ENCODE peak calls at places on chromosome 13, in five cellular contexts. One of them, this sample, is unnamed. For H3K27me3 and H3K4me1, the result is how much of the 10 kb centered on the place peaks cover.

GRCh38 chr13:30667014-30667413 is 49.3 kb downstream of the USPL1 start:
- DNase-seq in ovary: no peak
- DNase-seq in left ventricle myocardium inferior: no peak
- DNase-seq in Peyer's patch: no peak
- DNase-seq in cardiac muscle cell: no peak
- DNase-seq in this sample: no peak

GRCh38 chr13:87999791-88000190 is 328.6 kb downstream of the SLITRK5 start:
- DNase-seq in ovary: no peak
- DNase-seq in Peyer's patch: no peak
- DNase-seq in cardiac muscle cell: no peak
- DNase-seq in left ventricle myocardium inferior: no peak
- DNase-seq in this sample: no peak

GRCh38 chr13:57123660-57124059 is 17.1 kb upstream of the PRR20A start:
- DNase-seq in Peyer's patch: no peak
- DNase-seq in ovary: peak
- DNase-seq in left ventricle myocardium inferior: peak
- DNase-seq in cardiac muscle cell: peak
- DNase-seq in this sample: no peak

GRCh38 chr13:75541287-75541686 is 3.6 kb upstream of the COMMD6 start:
- DNase-seq in Peyer's patch: no peak
- DNase-seq in left ventricle myocardium inferior: no peak
- DNase-seq in cardiac muscle cell: no peak
- DNase-seq in ovary: no peak
- DNase-seq in this sample: no peak

GRCh38 chr13:35963982-35964665 is 167.1 kb downstream of the DCLK1 start:
- DNase-seq in left ventricle myocardium inferior: no peak
- DNase-seq in cardiac muscle cell: no peak
- DNase-seq in Peyer's patch: no peak
- DNase-seq in ovary: no peak
- DNase-seq in this sample: no peak

GRCh38 chr13:29905845-29906244 is 55.4 kb upstream of the UBL3 start:
- DNase-seq in cardiac muscle cell: peak
- DNase-seq in Peyer's patch: no peak
- DNase-seq in ovary: no peak
- DNase-seq in left ventricle myocardium inferior: no peak
- DNase-seq in this sample: peak

GRCh38 chr13:80083516-80084085 is 257.3 kb downstream of the SPRY2 start:
- DNase-seq in left ventricle myocardium inferior: no peak
- DNase-seq in cardiac muscle cell: peak
- DNase-seq in Peyer's patch: no peak
- DNase-seq in ovary: no peak
- DNase-seq in this sample: no peak

GRCh38 chr13:27461940-27462584 is 11.7 kb upstream of the MTIF3 start:
- DNase-seq in Peyer's patch: no peak
- DNase-seq in left ventricle myocardium inferior: peak
- DNase-seq in ovary: no peak
- DNase-seq in cardiac muscle cell: no peak
- DNase-seq in this sample: no peak

GRCh38 chr13:36207672-36208071 is 6.7 kb downstream of the SOHLH2 start:
- DNase-seq in ovary: no peak
- DNase-seq in left ventricle myocardium inferior: no peak
- DNase-seq in cardiac muscle cell: peak
- DNase-seq in Peyer's patch: no peak
- DNase-seq in this sample: no peak

GRCh38 chr13:69595181-69595580 is 512.4 kb upstream of the ATXN8OS start:
- DNase-seq in Peyer's patch: no peak
- DNase-seq in ovary: no peak
- DNase-seq in cardiac muscle cell: no peak
- DNase-seq in left ventricle myocardium inferior: no peak
- DNase-seq in this sample: no peak

GRCh38 chr13:48429886-48430285 is 17.0 kb upstream of the LPAR6 start:
- DNase-seq in cardiac muscle cell: no peak
- DNase-seq in left ventricle myocardium inferior: no peak
- DNase-seq in Peyer's patch: no peak
- DNase-seq in ovary: no peak
- DNase-seq in this sample: no peak

GRCh38 chr13:112619730-112620639 is 32.0 kb upstream of the TUBGCP3 start:
- DNase-seq in ovary: no peak
- DNase-seq in Peyer's patch: no peak
- DNase-seq in left ventricle myocardium inferior: peak
- DNase-seq in cardiac muscle cell: peak
- DNase-seq in this sample: peak

GRCh38 chr13:87814444-87814843 is 143.3 kb downstream of the SLITRK5 start:
- DNase-seq in left ventricle myocardium inferior: no peak
- DNase-seq in Peyer's patch: no peak
- DNase-seq in ovary: no peak
- DNase-seq in cardiac muscle cell: no peak
- DNase-seq in this sample: no peak

GRCh38 chr13:79780240-79780639 is 299.3 kb downstream of the NDFIP2 start:
- DNase-seq in Peyer's patch: no peak
- DNase-seq in ovary: no peak
- DNase-seq in cardiac muscle cell: no peak
- DNase-seq in left ventricle myocardium inferior: no peak
- DNase-seq in this sample: no peak

GRCh38 chr13:40776681-40777165 is 5.7 kb upstream of the MRPS31 start:
- DNase-seq in Peyer's patch: peak
- DNase-seq in left ventricle myocardium inferior: no peak
- DNase-seq in cardiac muscle cell: peak
- DNase-seq in ovary: no peak
- DNase-seq in this sample: no peak

GRCh38 chr13:80340643-80341097 is 256 bp downstream of the SPRY2 start:
- DNase-seq in left ventricle myocardium inferior: no peak
- DNase-seq in cardiac muscle cell: peak
- DNase-seq in ovary: no peak
- DNase-seq in Peyer's patch: no peak
- DNase-seq in this sample: no peak

GRCh38 chr13:40109324-40109958 is 454.0 kb downstream of the COG6 start:
- DNase-seq in Peyer's patch: no peak
- DNase-seq in ovary: no peak
- DNase-seq in cardiac muscle cell: peak
- DNase-seq in left ventricle myocardium inferior: no peak
- DNase-seq in this sample: no peak

GRCh38 chr13:88068975-88069374 is 397.8 kb downstream of the SLITRK5 start:
- DNase-seq in cardiac muscle cell: no peak
- DNase-seq in Peyer's patch: no peak
- DNase-seq in left ventricle myocardium inferior: no peak
- DNase-seq in ovary: no peak
- DNase-seq in this sample: peak

GRCh38 chr13:19153782-19154450 is 27.7 kb downstream of the TUBA3C start:
- DNase-seq in Peyer's patch: no peak
- DNase-seq in ovary: no peak
- DNase-seq in cardiac muscle cell: no peak
- DNase-seq in left ventricle myocardium inferior: no peak
- DNase-seq in this sample: no peak

GRCh38 chr13:40146063-40146462 is 490.6 kb downstream of the COG6 start:
- DNase-seq in left ventricle myocardium inferior: no peak
- DNase-seq in ovary: no peak
- DNase-seq in Peyer's patch: no peak
- DNase-seq in cardiac muscle cell: no peak
- DNase-seq in this sample: no peak

GRCh38 chr13:42740753-42741152 is 40.6 kb upstream of the FAM216B start:
- DNase-seq in cardiac muscle cell: peak
- DNase-seq in Peyer's patch: no peak
- DNase-seq in ovary: no peak
- DNase-seq in left ventricle myocardium inferior: peak
- DNase-seq in this sample: no peak

GRCh38 chr13:20127563-20128458 is 33.0 kb downstream of the GJA3 start:
- DNase-seq in left ventricle myocardium inferior: peak
- DNase-seq in cardiac muscle cell: peak
- DNase-seq in Peyer's patch: peak
- DNase-seq in ovary: peak
- DNase-seq in this sample: peak

GRCh38 chr13:39602614-39603366 is at the start of gene LHFPL6:
- DNase-seq in cardiac muscle cell: peak
- DNase-seq in ovary: peak
- DNase-seq in left ventricle myocardium inferior: peak
- DNase-seq in Peyer's patch: peak
- DNase-seq in this sample: peak

DNA sequence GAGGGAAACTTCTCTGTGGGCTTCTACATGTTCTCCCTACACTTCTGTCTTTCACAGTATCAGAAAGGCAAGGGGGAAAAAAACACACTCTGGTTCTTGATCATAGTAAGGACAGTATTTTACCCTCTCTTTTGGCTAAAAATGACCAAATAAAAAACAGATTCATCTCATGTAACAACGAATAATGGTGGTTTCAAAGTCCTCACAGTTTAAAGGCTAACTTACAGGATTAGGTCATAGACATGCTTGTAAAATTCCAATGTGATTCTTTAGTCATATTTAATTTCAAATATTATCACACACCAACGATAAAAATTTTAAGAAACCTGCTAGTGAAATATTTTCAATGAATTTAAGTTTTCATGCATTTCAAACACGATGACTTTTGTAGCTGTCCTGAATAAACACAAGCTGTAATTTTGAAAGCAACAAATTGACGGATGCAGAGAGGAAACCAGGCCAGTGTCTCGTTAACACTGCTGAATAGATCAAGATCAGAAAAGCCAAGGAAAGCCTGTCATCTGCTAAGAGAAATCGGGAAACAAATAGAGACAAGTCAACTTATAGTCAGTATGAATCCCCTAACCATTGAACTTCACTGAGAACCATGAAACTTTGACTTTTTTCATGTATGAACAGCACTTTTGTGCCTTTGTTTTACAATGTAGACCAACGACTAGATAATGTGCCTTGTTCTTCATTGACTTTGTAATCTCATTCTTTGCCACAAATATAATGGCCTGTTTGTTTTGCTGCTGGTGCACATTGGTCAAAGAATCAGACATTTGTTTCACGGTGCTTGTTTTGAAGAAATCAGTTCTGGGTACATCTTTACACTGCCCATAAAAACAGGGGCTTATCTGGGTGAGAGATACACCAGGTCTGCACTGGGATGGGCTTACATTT is 22.0 kb downstream of the MBNL2 start:
- DNase-seq in ovary: no peak
- DNase-seq in cardiac muscle cell: no peak
- DNase-seq in left ventricle myocardium inferior: no peak
- DNase-seq in Peyer's patch: no peak
- DNase-seq in this sample: peak
- H3K27me3 ChIP-seq in ovary: under half
- H3K27me3 ChIP-seq in cardiac muscle cell: under half
- H3K27me3 ChIP-seq in left ventricle myocardium inferior: under half
- H3K27me3 ChIP-seq in Peyer's patch: under half
- H3K27me3 ChIP-seq in this sample: under half

GRCh38 chr13:97307544-97307881 is 85.4 kb downstream of the MBNL2 start:
- DNase-seq in cardiac muscle cell: no peak
- DNase-seq in Peyer's patch: no peak
- DNase-seq in ovary: no peak
- DNase-seq in left ventricle myocardium inferior: no peak
- DNase-seq in this sample: no peak

GRCh38 chr13:97310809-97311436 is 88.8 kb downstream of the MBNL2 start:
- DNase-seq in left ventricle myocardium inferior: no peak
- DNase-seq in cardiac muscle cell: no peak
- DNase-seq in ovary: no peak
- DNase-seq in Peyer's patch: no peak
- DNase-seq in this sample: no peak

GRCh38 chr13:97307096-97307495 is 85.0 kb downstream of the MBNL2 start:
- DNase-seq in Peyer's patch: no peak
- DNase-seq in left ventricle myocardium inferior: no peak
- DNase-seq in ovary: no peak
- DNase-seq in cardiac muscle cell: no peak
- DNase-seq in this sample: no peak

GRCh38 chr13:97307882-97308624 is 85.9 kb downstream of the MBNL2 start:
- DNase-seq in left ventricle myocardium inferior: peak
- DNase-seq in ovary: no peak
- DNase-seq in Peyer's patch: no peak
- DNase-seq in cardiac muscle cell: peak
- DNase-seq in this sample: no peak

GRCh38 chr13:97308735-97309429 is 86.7 kb downstream of the MBNL2 start:
- DNase-seq in Peyer's patch: no peak
- DNase-seq in ovary: no peak
- DNase-seq in cardiac muscle cell: no peak
- DNase-seq in left ventricle myocardium inferior: no peak
- DNase-seq in this sample: no peak
- H3K4me1 ChIP-seq in Peyer's patch: under half
- H3K4me1 ChIP-seq in ovary: under half
- H3K4me1 ChIP-seq in cardiac muscle cell: under half
- H3K4me1 ChIP-seq in left ventricle myocardium inferior: half or more
- H3K4me1 ChIP-seq in this sample: under half

GRCh38 chr13:22148187-22148586 is 477.3 kb downstream of the FGF9 start:
- DNase-seq in cardiac muscle cell: no peak
- DNase-seq in ovary: no peak
- DNase-seq in Peyer's patch: no peak
- DNase-seq in left ventricle myocardium inferior: no peak
- DNase-seq in this sample: no peak

GRCh38 chr13:22154041-22154440 is 483.2 kb downstream of the FGF9 start:
- DNase-seq in cardiac muscle cell: no peak
- DNase-seq in Peyer's patch: no peak
- DNase-seq in left ventricle myocardium inferior: no peak
- DNase-seq in ovary: no peak
- DNase-seq in this sample: no peak
- TF ChIP-seq CTCF in cardiac muscle cell: no peak
- TF ChIP-seq CTCF in Peyer's patch: no peak
- TF ChIP-seq CTCF in left ventricle myocardium inferior: no peak
- TF ChIP-seq CTCF in ovary: no peak
- TF ChIP-seq CTCF in this sample: peak

DNA sequence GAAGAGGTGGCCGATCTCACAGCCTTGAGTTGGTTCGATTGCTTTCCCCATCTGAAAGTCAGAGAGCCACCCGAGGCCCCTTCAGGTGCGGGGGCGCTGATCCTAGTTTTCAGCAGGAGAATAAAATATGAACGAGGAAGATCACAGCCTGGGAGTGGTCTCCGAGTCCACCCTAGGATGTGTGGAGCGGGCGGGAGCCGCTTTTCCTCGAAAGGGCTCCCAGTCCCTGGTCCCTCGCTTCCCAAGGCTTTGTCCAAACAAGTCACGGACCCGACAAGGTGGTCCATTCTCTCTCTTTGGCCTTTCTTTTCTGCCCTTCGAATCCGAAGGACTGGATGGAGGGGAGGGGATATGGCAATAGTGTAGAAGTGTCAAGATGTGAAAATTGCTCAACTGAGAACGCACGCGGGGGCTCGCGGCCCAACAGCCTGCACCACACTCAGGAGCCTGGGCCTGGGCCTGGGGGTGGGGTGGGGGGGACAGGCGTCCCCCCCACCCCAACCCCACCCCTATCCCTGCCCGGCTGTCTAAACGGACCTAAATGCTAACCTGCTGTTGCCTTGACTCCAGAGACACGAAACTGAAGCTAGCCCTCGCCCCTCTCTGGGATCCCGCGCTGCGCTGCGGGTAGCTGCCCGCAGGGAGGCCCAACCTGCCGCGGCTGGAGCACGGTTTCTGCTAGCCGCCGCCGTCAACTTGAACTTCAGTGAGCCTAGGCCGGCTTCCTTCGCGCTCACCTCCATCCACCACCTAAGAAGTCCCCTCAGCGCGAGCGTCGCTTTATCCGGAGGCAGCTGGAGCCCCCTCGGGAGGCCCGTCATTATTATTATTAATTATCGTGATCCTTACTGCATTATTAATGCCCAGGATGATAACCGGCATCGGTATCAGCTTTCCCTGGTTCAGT is 7.1 kb downstream of the ZIC2 start:
- DNase-seq in Peyer's patch: no peak
- DNase-seq in left ventricle myocardium inferior: no peak
- DNase-seq in ovary: no peak
- DNase-seq in cardiac muscle cell: no peak
- DNase-seq in this sample: no peak
- H3K27me3 ChIP-seq in Peyer's patch: half or more
- H3K27me3 ChIP-seq in left ventricle myocardium inferior: half or more
- H3K27me3 ChIP-seq in ovary: under half
- H3K27me3 ChIP-seq in cardiac muscle cell: half or more
- H3K27me3 ChIP-seq in this sample: under half

GRCh38 chr13:110893571-110893970 is 21.3 kb downstream of the ANKRD10 start:
- DNase-seq in Peyer's patch: no peak
- DNase-seq in ovary: no peak
- DNase-seq in left ventricle myocardium inferior: no peak
- DNase-seq in cardiac muscle cell: no peak
- DNase-seq in this sample: no peak
- H3K4me1 ChIP-seq in Peyer's patch: under half
- H3K4me1 ChIP-seq in ovary: under half
- H3K4me1 ChIP-seq in left ventricle myocardium inferior: under half
- H3K4me1 ChIP-seq in cardiac muscle cell: under half
- H3K4me1 ChIP-seq in this sample: under half

This sample was measured in Caco-2.